ENCODE peak calls at places on chromosomes 5 and 9, in ten cellular contexts. One of them, this sample, is unnamed.

GRCh38 chr5:102554728-102555127 is 55.9 kb upstream of the SLCO6A1 start:
- DNase-seq in NCI-H69: peak
- DNase-seq in DMS79: no peak
- DNase-seq in fibroblast of the aortic adventitia: no peak
- DNase-seq in testis: no peak
- DNase-seq in activated effector memory CD4-positive, alpha-beta T cell treated with Interleukin-2 at 50 U/mL for 16 hours: no peak
- DNase-seq in breast epithelium: no peak
- DNase-seq in skeletal muscle cell: no peak
- DNase-seq in hepatic stellate cell: no peak
- DNase-seq in SJSA1: no peak
- DNase-seq in this sample: no peak

GRCh38 chr5:92320446-92320845 is 937.3 kb upstream of the ARRDC3 start:
- DNase-seq in NCI-H69: peak
- DNase-seq in DMS79: no peak
- DNase-seq in fibroblast of the aortic adventitia: no peak
- DNase-seq in testis: no peak
- DNase-seq in activated effector memory CD4-positive, alpha-beta T cell treated with Interleukin-2 at 50 U/mL for 16 hours: no peak
- DNase-seq in breast epithelium: no peak
- DNase-seq in skeletal muscle cell: no peak
- DNase-seq in hepatic stellate cell: no peak
- DNase-seq in SJSA1: no peak
- DNase-seq in this sample: no peak

GRCh38 chr9:136046555-136046921 is 48.6 kb downstream of the NACC2 start:
- DNase-seq in NCI-H69: no peak
- DNase-seq in DMS79: no peak
- DNase-seq in fibroblast of the aortic adventitia: no peak
- DNase-seq in testis: no peak
- DNase-seq in activated effector memory CD4-positive, alpha-beta T cell treated with Interleukin-2 at 50 U/mL for 16 hours: no peak
- DNase-seq in breast epithelium: no peak
- DNase-seq in skeletal muscle cell: no peak
- DNase-seq in hepatic stellate cell: no peak
- DNase-seq in SJSA1: no peak
- DNase-seq in this sample: no peak

GRCh38 chr9:136977223-136978072 is at the start of gene PTGDS:
- DNase-seq in NCI-H69: no peak
- DNase-seq in DMS79: no peak
- DNase-seq in fibroblast of the aortic adventitia: no peak
- DNase-seq in testis: peak
- DNase-seq in activated effector memory CD4-positive, alpha-beta T cell treated with Interleukin-2 at 50 U/mL for 16 hours: no peak
- DNase-seq in breast epithelium: no peak
- DNase-seq in skeletal muscle cell: no peak
- DNase-seq in hepatic stellate cell: no peak
- DNase-seq in SJSA1: no peak
- DNase-seq in this sample: no peak

GRCh38 chr5:172548311-172548731 is 92.7 kb upstream of the NEURL1B start:
- DNase-seq in NCI-H69: peak
- DNase-seq in DMS79: no peak
- DNase-seq in fibroblast of the aortic adventitia: no peak
- DNase-seq in testis: no peak
- DNase-seq in activated effector memory CD4-positive, alpha-beta T cell treated with Interleukin-2 at 50 U/mL for 16 hours: no peak
- DNase-seq in breast epithelium: no peak
- DNase-seq in skeletal muscle cell: no peak
- DNase-seq in hepatic stellate cell: no peak
- DNase-seq in SJSA1: no peak
- DNase-seq in this sample: no peak

GRCh38 chr9:97845130-97845529 is 7.9 kb upstream of the FOXE1 start:
- DNase-seq in NCI-H69: peak
- DNase-seq in DMS79: no peak
- DNase-seq in fibroblast of the aortic adventitia: no peak
- DNase-seq in testis: no peak
- DNase-seq in activated effector memory CD4-positive, alpha-beta T cell treated with Interleukin-2 at 50 U/mL for 16 hours: no peak
- DNase-seq in breast epithelium: no peak
- DNase-seq in skeletal muscle cell: peak
- DNase-seq in hepatic stellate cell: no peak
- DNase-seq in SJSA1: no peak
- DNase-seq in this sample: no peak

GRCh38 chr9:79812507-79813261 is 240.9 kb downstream of the TLE4 start:
- DNase-seq in NCI-H69: no peak
- DNase-seq in DMS79: no peak
- DNase-seq in fibroblast of the aortic adventitia: peak
- DNase-seq in testis: no peak
- DNase-seq in activated effector memory CD4-positive, alpha-beta T cell treated with Interleukin-2 at 50 U/mL for 16 hours: no peak
- DNase-seq in breast epithelium: no peak
- DNase-seq in skeletal muscle cell: no peak
- DNase-seq in hepatic stellate cell: no peak
- DNase-seq in SJSA1: no peak
- DNase-seq in this sample: no peak

GRCh38 chr9:136776947-136777346 is 12.6 kb upstream of the LCN15 start:
- DNase-seq in NCI-H69: no peak
- DNase-seq in DMS79: no peak
- DNase-seq in fibroblast of the aortic adventitia: no peak
- DNase-seq in testis: no peak
- DNase-seq in activated effector memory CD4-positive, alpha-beta T cell treated with Interleukin-2 at 50 U/mL for 16 hours: no peak
- DNase-seq in breast epithelium: no peak
- DNase-seq in skeletal muscle cell: no peak
- DNase-seq in hepatic stellate cell: no peak
- DNase-seq in SJSA1: no peak
- DNase-seq in this sample: no peak

GRCh38 chr5:43353668-43354067 is 40.5 kb upstream of the HMGCS1 start:
- DNase-seq in NCI-H69: no peak
- DNase-seq in DMS79: no peak
- DNase-seq in fibroblast of the aortic adventitia: no peak
- DNase-seq in testis: no peak
- DNase-seq in activated effector memory CD4-positive, alpha-beta T cell treated with Interleukin-2 at 50 U/mL for 16 hours: no peak
- DNase-seq in breast epithelium: no peak
- DNase-seq in skeletal muscle cell: no peak
- DNase-seq in hepatic stellate cell: no peak
- DNase-seq in SJSA1: no peak
- DNase-seq in this sample: no peak

GRCh38 chr9:80931163-80931562 is 758.2 kb downstream of the TLE1 start:
- DNase-seq in NCI-H69: no peak
- DNase-seq in DMS79: no peak
- DNase-seq in fibroblast of the aortic adventitia: no peak
- DNase-seq in testis: no peak
- DNase-seq in activated effector memory CD4-positive, alpha-beta T cell treated with Interleukin-2 at 50 U/mL for 16 hours: no peak
- DNase-seq in breast epithelium: no peak
- DNase-seq in skeletal muscle cell: no peak
- DNase-seq in hepatic stellate cell: no peak
- DNase-seq in SJSA1: no peak
- DNase-seq in this sample: no peak

GRCh38 chr9:18478517-18479361 is 4.8 kb downstream of the ADAMTSL1 start:
- DNase-seq in NCI-H69: no peak
- DNase-seq in DMS79: no peak
- DNase-seq in fibroblast of the aortic adventitia: peak
- DNase-seq in testis: no peak
- DNase-seq in activated effector memory CD4-positive, alpha-beta T cell treated with Interleukin-2 at 50 U/mL for 16 hours: no peak
- DNase-seq in breast epithelium: no peak
- DNase-seq in skeletal muscle cell: peak
- DNase-seq in hepatic stellate cell: no peak
- DNase-seq in SJSA1: no peak
- DNase-seq in this sample: no peak

GRCh38 chr9:20616808-20617207 is 5.5 kb downstream of the MLLT3 start:
- DNase-seq in NCI-H69: no peak
- DNase-seq in DMS79: no peak
- DNase-seq in fibroblast of the aortic adventitia: no peak
- DNase-seq in testis: no peak
- DNase-seq in activated effector memory CD4-positive, alpha-beta T cell treated with Interleukin-2 at 50 U/mL for 16 hours: no peak
- DNase-seq in breast epithelium: no peak
- DNase-seq in skeletal muscle cell: no peak
- DNase-seq in hepatic stellate cell: no peak
- DNase-seq in SJSA1: no peak
- DNase-seq in this sample: no peak

GRCh38 chr9:135608999-135609317 is 30.4 kb downstream of the GLT6D1 start:
- DNase-seq in NCI-H69: no peak
- DNase-seq in DMS79: no peak
- DNase-seq in fibroblast of the aortic adventitia: no peak
- DNase-seq in testis: no peak
- DNase-seq in activated effector memory CD4-positive, alpha-beta T cell treated with Interleukin-2 at 50 U/mL for 16 hours: no peak
- DNase-seq in breast epithelium: no peak
- DNase-seq in skeletal muscle cell: no peak
- DNase-seq in hepatic stellate cell: no peak
- DNase-seq in SJSA1: no peak
- DNase-seq in this sample: no peak

GRCh38 chr5:137096149-137097103 is 402.7 kb downstream of the SPOCK1 start:
- DNase-seq in NCI-H69: no peak
- DNase-seq in DMS79: no peak
- DNase-seq in fibroblast of the aortic adventitia: peak
- DNase-seq in testis: no peak
- DNase-seq in activated effector memory CD4-positive, alpha-beta T cell treated with Interleukin-2 at 50 U/mL for 16 hours: no peak
- DNase-seq in breast epithelium: no peak
- DNase-seq in skeletal muscle cell: no peak
- DNase-seq in hepatic stellate cell: peak
- DNase-seq in SJSA1: no peak
- DNase-seq in this sample: no peak

GRCh38 chr9:135047026-135047350 is 40.5 kb upstream of the OLFM1 start:
- DNase-seq in NCI-H69: no peak
- DNase-seq in DMS79: no peak
- DNase-seq in fibroblast of the aortic adventitia: no peak
- DNase-seq in testis: no peak
- DNase-seq in activated effector memory CD4-positive, alpha-beta T cell treated with Interleukin-2 at 50 U/mL for 16 hours: no peak
- DNase-seq in breast epithelium: peak
- DNase-seq in skeletal muscle cell: no peak
- DNase-seq in hepatic stellate cell: no peak
- DNase-seq in SJSA1: peak
- DNase-seq in this sample: no peak

GRCh38 chr5:55459572-55459971 is 75.2 kb downstream of the PLPP1 start:
- DNase-seq in NCI-H69: no peak
- DNase-seq in DMS79: no peak
- DNase-seq in fibroblast of the aortic adventitia: no peak
- DNase-seq in testis: no peak
- DNase-seq in activated effector memory CD4-positive, alpha-beta T cell treated with Interleukin-2 at 50 U/mL for 16 hours: no peak
- DNase-seq in breast epithelium: no peak
- DNase-seq in skeletal muscle cell: no peak
- DNase-seq in hepatic stellate cell: no peak
- DNase-seq in SJSA1: no peak
- DNase-seq in this sample: no peak

GRCh38 chr5:111635946-111636315 is 121.1 kb downstream of the NREP start:
- DNase-seq in NCI-H69: no peak
- DNase-seq in DMS79: no peak
- DNase-seq in fibroblast of the aortic adventitia: peak
- DNase-seq in testis: no peak
- DNase-seq in activated effector memory CD4-positive, alpha-beta T cell treated with Interleukin-2 at 50 U/mL for 16 hours: no peak
- DNase-seq in breast epithelium: no peak
- DNase-seq in skeletal muscle cell: peak
- DNase-seq in hepatic stellate cell: no peak
- DNase-seq in SJSA1: no peak
- DNase-seq in this sample: no peak

GRCh38 chr9:13823021-13823420 is 490.9 kb downstream of the NFIB start:
- DNase-seq in NCI-H69: no peak
- DNase-seq in DMS79: no peak
- DNase-seq in fibroblast of the aortic adventitia: peak
- DNase-seq in testis: no peak
- DNase-seq in activated effector memory CD4-positive, alpha-beta T cell treated with Interleukin-2 at 50 U/mL for 16 hours: no peak
- DNase-seq in breast epithelium: no peak
- DNase-seq in skeletal muscle cell: peak
- DNase-seq in hepatic stellate cell: no peak
- DNase-seq in SJSA1: no peak
- DNase-seq in this sample: no peak

GRCh38 chr5:181243521-181244307 is at the start of gene RACK1:
- DNase-seq in NCI-H69: no peak
- DNase-seq in DMS79: no peak
- DNase-seq in fibroblast of the aortic adventitia: peak
- DNase-seq in testis: peak
- DNase-seq in activated effector memory CD4-positive, alpha-beta T cell treated with Interleukin-2 at 50 U/mL for 16 hours: peak
- DNase-seq in breast epithelium: peak
- DNase-seq in skeletal muscle cell: peak
- DNase-seq in hepatic stellate cell: peak
- DNase-seq in SJSA1: peak
- DNase-seq in this sample: peak

GRCh38 chr9:35666045-35666444 is 1.1 kb upstream of the ARHGEF39 start:
- DNase-seq in NCI-H69: no peak
- DNase-seq in DMS79: no peak
- DNase-seq in fibroblast of the aortic adventitia: peak
- DNase-seq in testis: no peak
- DNase-seq in activated effector memory CD4-positive, alpha-beta T cell treated with Interleukin-2 at 50 U/mL for 16 hours: no peak
- DNase-seq in breast epithelium: no peak
- DNase-seq in skeletal muscle cell: no peak
- DNase-seq in hepatic stellate cell: peak
- DNase-seq in SJSA1: no peak
- DNase-seq in this sample: no peak

GRCh38 chr5:141516648-141517025 is 27.8 kb downstream of the PCDHGC5 start:
- DNase-seq in NCI-H69: no peak
- DNase-seq in DMS79: no peak
- DNase-seq in fibroblast of the aortic adventitia: peak
- DNase-seq in testis: no peak
- DNase-seq in activated effector memory CD4-positive, alpha-beta T cell treated with Interleukin-2 at 50 U/mL for 16 hours: no peak
- DNase-seq in breast epithelium: no peak
- DNase-seq in skeletal muscle cell: no peak
- DNase-seq in hepatic stellate cell: no peak
- DNase-seq in SJSA1: no peak
- DNase-seq in this sample: no peak

GRCh38 chr5:55173696-55174101 is 722 bp upstream of the CDC20B start:
- DNase-seq in NCI-H69: peak
- DNase-seq in DMS79: no peak
- DNase-seq in fibroblast of the aortic adventitia: no peak
- DNase-seq in testis: no peak
- DNase-seq in activated effector memory CD4-positive, alpha-beta T cell treated with Interleukin-2 at 50 U/mL for 16 hours: no peak
- DNase-seq in breast epithelium: no peak
- DNase-seq in skeletal muscle cell: no peak
- DNase-seq in hepatic stellate cell: no peak
- DNase-seq in SJSA1: no peak
- DNase-seq in this sample: no peak

GRCh38 chr5:52947208-52947607 is 41.9 kb upstream of the ITGA2 start:
- DNase-seq in NCI-H69: no peak
- DNase-seq in DMS79: no peak
- DNase-seq in fibroblast of the aortic adventitia: no peak
- DNase-seq in testis: no peak
- DNase-seq in activated effector memory CD4-positive, alpha-beta T cell treated with Interleukin-2 at 50 U/mL for 16 hours: no peak
- DNase-seq in breast epithelium: no peak
- DNase-seq in skeletal muscle cell: no peak
- DNase-seq in hepatic stellate cell: no peak
- DNase-seq in SJSA1: peak
- DNase-seq in this sample: no peak

GRCh38 chr9:96139592-96140251 is 162.3 kb downstream of the HSD17B3 start:
- DNase-seq in NCI-H69: peak
- DNase-seq in DMS79: peak
- DNase-seq in fibroblast of the aortic adventitia: peak
- DNase-seq in testis: peak
- DNase-seq in activated effector memory CD4-positive, alpha-beta T cell treated with Interleukin-2 at 50 U/mL for 16 hours: no peak
- DNase-seq in breast epithelium: no peak
- DNase-seq in skeletal muscle cell: peak
- DNase-seq in hepatic stellate cell: peak
- DNase-seq in SJSA1: peak
- DNase-seq in this sample: peak

GRCh38 chr9:136444102-136444501 is 4.5 kb upstream of the INPP5E start:
- DNase-seq in NCI-H69: no peak
- DNase-seq in DMS79: no peak
- DNase-seq in fibroblast of the aortic adventitia: no peak
- DNase-seq in testis: no peak
- DNase-seq in activated effector memory CD4-positive, alpha-beta T cell treated with Interleukin-2 at 50 U/mL for 16 hours: no peak
- DNase-seq in breast epithelium: no peak
- DNase-seq in skeletal muscle cell: no peak
- DNase-seq in hepatic stellate cell: no peak
- DNase-seq in SJSA1: no peak
- DNase-seq in this sample: no peak

GRCh38 chr9:118640836-118641557 is 728.2 kb downstream of the BRINP1 start:
- DNase-seq in NCI-H69: no peak
- DNase-seq in DMS79: no peak
- DNase-seq in fibroblast of the aortic adventitia: peak
- DNase-seq in testis: no peak
- DNase-seq in activated effector memory CD4-positive, alpha-beta T cell treated with Interleukin-2 at 50 U/mL for 16 hours: no peak
- DNase-seq in breast epithelium: no peak
- DNase-seq in skeletal muscle cell: no peak
- DNase-seq in hepatic stellate cell: no peak
- DNase-seq in SJSA1: no peak
- DNase-seq in this sample: no peak

GRCh38 chr5:109387408-109387974 is 22.3 kb downstream of the PJA2 start:
- DNase-seq in NCI-H69: no peak
- DNase-seq in DMS79: no peak
- DNase-seq in fibroblast of the aortic adventitia: no peak
- DNase-seq in testis: no peak
- DNase-seq in activated effector memory CD4-positive, alpha-beta T cell treated with Interleukin-2 at 50 U/mL for 16 hours: no peak
- DNase-seq in breast epithelium: no peak
- DNase-seq in skeletal muscle cell: no peak
- DNase-seq in hepatic stellate cell: no peak
- DNase-seq in SJSA1: no peak
- DNase-seq in this sample: no peak

GRCh38 chr9:88236531-88237453 is 98.5 kb upstream of the SPATA31C2 start:
- DNase-seq in NCI-H69: peak
- DNase-seq in DMS79: no peak
- DNase-seq in fibroblast of the aortic adventitia: peak
- DNase-seq in testis: peak
- DNase-seq in activated effector memory CD4-positive, alpha-beta T cell treated with Interleukin-2 at 50 U/mL for 16 hours: no peak
- DNase-seq in breast epithelium: no peak
- DNase-seq in skeletal muscle cell: no peak
- DNase-seq in hepatic stellate cell: no peak
- DNase-seq in SJSA1: no peak
- DNase-seq in this sample: no peak